ENCODE peak calls at places on chromosomes 7 and 10, in six cellular contexts. S is GM10248, I is A549, R is RWPE1, A is cardiac fibroblast, V is GM06990. P is an unnamed sample.

GRCh38 chr7:73704640-73705550 is 14.6 kb downstream of the STX1A start:
- DNase-seq in S (no peak), A (peak), R (peak), V (no peak), I (peak), P (no peak)

GRCh38 chr7:157926107-157926506 is 589.3 kb downstream of the DNAJB6 start:
- DNase-seq in V (no peak), A (no peak), I (no peak), R (no peak), S (no peak), P (no peak)

GRCh38 chr7:117470777-117471176 is 9.0 kb upstream of the CFTR start:
- DNase-seq in S (peak), V (peak), A (no peak), R (no peak), I (no peak), P (no peak)

GRCh38 chr7:13042605-13043236 is 355.3 kb downstream of the ARL4A start:
- DNase-seq in R (peak), S (no peak), I (peak), V (no peak), A (no peak), P (no peak)

GRCh38 chr10:6667679-6668270 is 87.7 kb upstream of the PRKCQ start:
- DNase-seq in A (peak), R (peak), S (no peak), V (no peak), I (peak), P (peak)

GRCh38 chr10:106175760-106176377 is 988.6 kb downstream of the SORCS1 start:
- DNase-seq in I (peak), A (peak), S (peak), R (peak), V (no peak), P (peak)

GRCh38 chr10:32893431-32893830 is 64.6 kb downstream of the ITGB1 start:
- DNase-seq in R (no peak), S (no peak), A (no peak), I (peak), V (no peak), P (peak)

GRCh38 chr7:3427957-3428356 is 126.9 kb downstream of the SDK1 start:
- DNase-seq in S (no peak), V (no peak), R (peak), I (peak), A (no peak), P (peak)

GRCh38 chr7:26543345-26543744 is 251.7 kb downstream of the SNX10 start:
- DNase-seq in V (no peak), A (no peak), I (no peak), S (no peak), R (no peak), P (no peak)

GRCh38 chr7:140059288-140060242 is 3.2 kb downstream of the PARP12 start:
- DNase-seq in V (no peak), A (peak), R (peak), I (peak), S (no peak), P (peak)

GRCh38 chr7:44278451-44279161 is 46.8 kb downstream of the CAMK2B start:
- DNase-seq in A (no peak), R (no peak), S (no peak), I (no peak), V (no peak), P (no peak)

GRCh38 chr10:100710151-100710871 is 35.1 kb upstream of the PAX2 start:
- DNase-seq in I (no peak), V (no peak), R (no peak), S (no peak), A (no peak), P (no peak)

GRCh38 chr7:24732646-24733413 is 24.4 kb downstream of the GSDME start:
- DNase-seq in R (no peak), V (no peak), A (peak), I (peak), S (no peak), P (peak)

GRCh38 chr7:5064391-5065106 is 18.9 kb downstream of the RBAK start:
- DNase-seq in V (no peak), I (peak), A (peak), S (no peak), R (no peak), P (peak)

GRCh38 chr10:5890519-5890878 is 456 bp downstream of the FBH1 start:
- DNase-seq in R (peak), A (no peak), V (peak), I (peak), S (no peak), P (peak)

GRCh38 chr10:15122477-15123030 is 25.4 kb downstream of the RPP38 start:
- DNase-seq in I (no peak), R (no peak), A (no peak), V (peak), S (peak), P (no peak)

GRCh38 chr10:24288581-24288980 is 79.6 kb downstream of the KIAA1217 start:
- DNase-seq in A (no peak), I (no peak), V (no peak), R (no peak), S (no peak), P (no peak)

GRCh38 chr10:61967298-61967697 is 65.8 kb downstream of the ARID5B start:
- DNase-seq in R (no peak), I (no peak), A (no peak), V (no peak), S (no peak), P (no peak)

GRCh38 chr10:132891313-132891712 is 51.1 kb downstream of the CFAP46 start:
- DNase-seq in R (no peak), A (peak), S (no peak), V (no peak), I (no peak), P (no peak)

GRCh38 chr7:132394283-132395003 is 181.8 kb downstream of the PLXNA4 start:
- DNase-seq in A (no peak), R (no peak), S (peak), V (no peak), I (peak), P (peak)

GRCh38 chr7:141702047-141702567 is at the start of gene DENND11:
- DNase-seq in R (peak), V (peak), A (peak), S (peak), I (no peak), P (peak)

GRCh38 chr10:31134303-31134928 is 102.8 kb upstream of the ZNF438 start:
- DNase-seq in V (peak), I (no peak), A (peak), S (peak), R (peak), P (peak)

GRCh38 chr10:101031796-101032636 is 982 bp downstream of the SFXN3 start:
- DNase-seq in S (peak), V (peak), R (peak), A (peak), I (peak), P (peak)

GRCh38 chr7:37205451-37205850 is 243.2 kb downstream of the ELMO1 start:
- DNase-seq in V (no peak), I (no peak), R (no peak), A (no peak), S (no peak), P (no peak)

GRCh38 chr7:37206192-37206591 is 242.5 kb downstream of the ELMO1 start:
- DNase-seq in S (no peak), R (no peak), A (no peak), I (no peak), V (no peak), P (no peak)

GRCh38 chr7:37212051-37212450 is 236.6 kb downstream of the ELMO1 start:
- DNase-seq in S (no peak), I (no peak), R (no peak), V (no peak), A (no peak), P (no peak)

GRCh38 chr7:37211097-37211496 is 237.6 kb downstream of the ELMO1 start:
- DNase-seq in R (no peak), I (no peak), A (peak), S (no peak), V (no peak), P (no peak)

DNA sequence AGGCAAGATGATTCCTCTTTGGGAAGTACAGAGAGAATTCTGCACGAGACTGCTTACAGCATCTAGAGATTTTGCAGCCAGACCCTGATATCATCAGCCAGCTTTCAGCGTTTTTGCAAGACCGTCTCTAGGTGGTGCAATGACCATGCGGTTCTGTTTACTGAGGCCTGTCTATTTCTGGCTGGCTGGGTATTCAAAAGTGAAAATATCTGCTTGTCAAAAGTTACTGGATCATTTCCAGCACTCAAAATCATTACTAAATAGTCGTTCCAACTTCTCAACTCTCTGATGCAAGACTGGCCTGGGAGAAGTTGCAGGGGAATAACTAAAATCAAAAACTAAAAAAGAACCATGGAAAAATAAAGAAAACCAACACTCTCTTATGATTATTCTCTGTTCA is 240.1 kb downstream of the ELMO1 start:
- DNase-seq in S (peak), V (peak), A (peak), R (peak), I (peak), P (peak)
- TF ChIP-seq CTCF in S (peak), V (peak), A (peak), R (peak), I (peak), P (peak)

DNA sequence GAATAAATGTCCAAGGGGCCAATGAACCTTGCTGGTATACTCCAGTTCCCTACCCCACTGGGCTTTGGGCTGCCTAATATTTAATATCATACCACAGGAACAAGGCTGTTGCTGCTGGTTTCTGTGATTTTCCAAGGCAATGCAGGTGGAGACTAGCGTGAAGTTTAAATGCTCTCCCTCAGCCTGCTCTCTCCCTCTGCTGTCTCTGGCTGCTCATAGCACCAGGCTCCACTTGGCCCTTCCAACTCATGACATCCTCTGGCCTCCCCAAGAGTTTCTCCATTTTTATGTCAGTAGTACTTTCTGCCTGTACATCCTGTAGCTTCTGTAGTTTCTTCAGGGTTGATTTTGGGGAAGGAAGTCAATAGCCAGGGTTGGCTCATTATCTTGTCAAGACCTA is 103.5 kb downstream of the LHFPL3 start:
- DNase-seq in A (no peak), S (no peak), I (no peak), V (no peak), R (no peak), P (no peak)
- TF ChIP-seq CTCF in A (no peak), S (no peak), I (no peak), V (no peak), R (no peak), P (no peak)

GRCh38 chr10:43316516-43316915 is 49.7 kb upstream of the RASGEF1A start:
- DNase-seq in I (no peak), R (no peak), A (no peak), S (no peak), V (no peak), P (no peak)

GRCh38 chr10:43315535-43316245 is 48.8 kb upstream of the RASGEF1A start:
- DNase-seq in V (no peak), R (no peak), A (no peak), S (no peak), I (no peak), P (no peak)

GRCh38 chr10:43317422-43317821 is 50.6 kb upstream of the RASGEF1A start:
- DNase-seq in S (no peak), A (no peak), V (no peak), R (no peak), I (no peak), P (no peak)

GRCh38 chr10:43318456-43318855 is 51.6 kb upstream of the RASGEF1A start:
- DNase-seq in I (no peak), R (no peak), S (no peak), A (no peak), V (no peak), P (no peak)

GRCh38 chr10:43316988-43317387 is 50.1 kb upstream of the RASGEF1A start:
- DNase-seq in I (no peak), V (no peak), S (no peak), R (no peak), A (no peak), P (no peak)
- TF ChIP-seq CTCF in I (no peak), V (no peak), S (no peak), R (no peak), A (no peak), P (no peak)

GRCh38 chr10:80567292-80567691 is 29.6 kb downstream of the SH2D4B start:
- DNase-seq in A (no peak), S (no peak), R (no peak), V (no peak), I (no peak), P (no peak)
- TF ChIP-seq CTCF in A (peak), S (no peak), R (no peak), V (no peak), I (no peak), P (no peak)

GRCh38 chr10:99365761-99366160 is 36.6 kb downstream of the CNNM1 start:
- DNase-seq in R (no peak), I (no peak), A (no peak), S (no peak), V (no peak), P (no peak)
- TF ChIP-seq CTCF in R (no peak), I (no peak), A (no peak), S (no peak), V (no peak), P (no peak)

GRCh38 chr7:106180721-106181120 is 68.6 kb upstream of the SYPL1 start:
- DNase-seq in V (no peak), S (no peak), A (no peak), I (no peak), R (no peak), P (no peak)
- TF ChIP-seq CTCF in V (no peak), S (no peak), A (no peak), I (no peak), R (no peak), P (no peak)

GRCh38 chr7:51222916-51223315 is 93.7 kb downstream of the COBL start:
- DNase-seq in A (no peak), I (no peak), S (no peak), R (no peak), V (no peak), P (no peak)

GRCh38 chr7:51226916-51227535 is 89.6 kb downstream of the COBL start:
- DNase-seq in R (no peak), V (no peak), I (no peak), S (no peak), A (no peak), P (no peak)

GRCh38 chr7:51223505-51223904 is 93.1 kb downstream of the COBL start:
- DNase-seq in R (no peak), V (no peak), I (no peak), A (no peak), S (no peak), P (no peak)

GRCh38 chr7:51226042-51226755 is 90.4 kb downstream of the COBL start:
- DNase-seq in A (no peak), S (no peak), V (no peak), I (no peak), R (peak), P (no peak)

DNA sequence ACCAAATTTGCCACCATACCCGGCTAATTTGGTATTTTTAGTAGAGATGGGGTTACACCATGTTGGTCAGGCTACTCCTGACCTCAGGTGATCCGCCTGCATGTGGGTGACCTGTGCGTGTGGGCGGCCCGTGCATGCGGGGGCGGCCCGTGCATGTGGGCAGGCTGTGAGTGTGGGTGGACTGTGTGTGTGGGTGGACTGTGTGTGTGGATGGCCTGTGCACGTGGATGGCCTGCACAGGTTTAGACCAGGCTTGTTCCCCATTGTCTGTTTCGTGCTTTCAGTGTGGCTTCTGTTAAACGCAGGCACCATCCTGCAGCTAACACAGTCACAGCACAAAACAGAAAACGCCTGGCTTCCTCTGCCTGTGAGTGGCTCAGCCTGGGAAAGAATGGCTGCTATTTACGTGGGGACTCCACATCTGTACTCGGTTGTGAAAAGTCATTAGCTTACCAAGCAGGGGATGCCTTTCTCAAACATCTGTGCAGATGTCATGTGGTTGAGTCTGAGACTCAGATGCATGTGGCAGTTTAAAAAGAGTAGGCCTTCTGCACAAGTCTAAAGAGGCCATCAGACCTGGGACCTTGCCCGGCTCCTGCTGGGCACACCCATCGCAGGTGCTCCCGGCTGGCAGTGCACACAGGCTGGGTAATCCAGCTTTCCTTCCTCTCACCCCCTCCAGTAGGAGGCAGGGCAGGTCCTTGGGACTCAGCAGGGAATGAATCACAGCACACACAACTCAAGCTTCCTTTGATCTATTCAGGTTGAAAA is 91.6 kb downstream of the COBL start:
- DNase-seq in I (peak), A (no peak), S (no peak), V (no peak), R (peak), P (no peak)
- TF ChIP-seq CTCF in I (peak), A (peak), S (no peak), V (no peak), R (no peak), P (no peak)

GRCh38 chr7:77995717-77996116 is 197.1 kb downstream of the PHTF2 start:
- DNase-seq in R (no peak), I (peak), A (no peak), S (no peak), V (no peak), P (no peak)
- TF ChIP-seq CTCF in R (no peak), I (no peak), A (no peak), S (no peak), V (no peak), P (peak)

P was measured in NB4.